ENCODE peak calls at places on chromosomes 12 and 14, in six cellular contexts. One of them, this sample, is unnamed.

GRCh38 chr12:99695050-99695449 is 47.5 kb downstream of the GARIN6 start:
- DNase-seq in tibial artery: no peak
- DNase-seq in CD4-positive, CD25-positive, alpha-beta regulatory T cell: no peak
- DNase-seq in pancreas: no peak
- DNase-seq in AG10803: no peak
- DNase-seq in CD8-positive, alpha-beta memory T cell: no peak
- DNase-seq in this sample: no peak

GRCh38 chr14:53764846-53765245 is 191.8 kb downstream of the BMP4 start:
- DNase-seq in tibial artery: no peak
- DNase-seq in CD4-positive, CD25-positive, alpha-beta regulatory T cell: no peak
- DNase-seq in pancreas: no peak
- DNase-seq in AG10803: no peak
- DNase-seq in CD8-positive, alpha-beta memory T cell: no peak
- DNase-seq in this sample: no peak

GRCh38 chr12:28290262-28290661 is 100.0 kb downstream of the CCDC91 start:
- DNase-seq in tibial artery: no peak
- DNase-seq in CD4-positive, CD25-positive, alpha-beta regulatory T cell: no peak
- DNase-seq in pancreas: no peak
- DNase-seq in AG10803: no peak
- DNase-seq in CD8-positive, alpha-beta memory T cell: no peak
- DNase-seq in this sample: no peak

GRCh38 chr12:79737875-79738718 is 47.3 kb upstream of the PAWR start:
- DNase-seq in tibial artery: no peak
- DNase-seq in CD4-positive, CD25-positive, alpha-beta regulatory T cell: peak
- DNase-seq in pancreas: peak
- DNase-seq in AG10803: peak
- DNase-seq in CD8-positive, alpha-beta memory T cell: no peak
- DNase-seq in this sample: peak

GRCh38 chr14:100148837-100149731 is 10.4 kb downstream of the DEGS2 start:
- DNase-seq in tibial artery: no peak
- DNase-seq in CD4-positive, CD25-positive, alpha-beta regulatory T cell: no peak
- DNase-seq in pancreas: no peak
- DNase-seq in AG10803: no peak
- DNase-seq in CD8-positive, alpha-beta memory T cell: no peak
- DNase-seq in this sample: no peak

GRCh38 chr12:83979785-83980184 is 932.8 kb downstream of the SLC6A15 start:
- DNase-seq in tibial artery: no peak
- DNase-seq in CD4-positive, CD25-positive, alpha-beta regulatory T cell: no peak
- DNase-seq in pancreas: no peak
- DNase-seq in AG10803: no peak
- DNase-seq in CD8-positive, alpha-beta memory T cell: no peak
- DNase-seq in this sample: no peak

GRCh38 chr12:78916845-78917480 is 52.4 kb downstream of the SYT1 start:
- DNase-seq in tibial artery: no peak
- DNase-seq in CD4-positive, CD25-positive, alpha-beta regulatory T cell: no peak
- DNase-seq in pancreas: no peak
- DNase-seq in AG10803: peak
- DNase-seq in CD8-positive, alpha-beta memory T cell: no peak
- DNase-seq in this sample: no peak

GRCh38 chr14:54652188-54652889 is 85.4 kb downstream of the SAMD4A start:
- DNase-seq in tibial artery: peak
- DNase-seq in CD4-positive, CD25-positive, alpha-beta regulatory T cell: no peak
- DNase-seq in pancreas: peak
- DNase-seq in AG10803: peak
- DNase-seq in CD8-positive, alpha-beta memory T cell: no peak
- DNase-seq in this sample: peak

GRCh38 chr12:107225626-107226025 is 132.3 kb upstream of the CRY1 start:
- DNase-seq in tibial artery: no peak
- DNase-seq in CD4-positive, CD25-positive, alpha-beta regulatory T cell: no peak
- DNase-seq in pancreas: no peak
- DNase-seq in AG10803: peak
- DNase-seq in CD8-positive, alpha-beta memory T cell: no peak
- DNase-seq in this sample: no peak

GRCh38 chr12:12405882-12406281 is 49.0 kb downstream of the BORCS5 start:
- DNase-seq in tibial artery: no peak
- DNase-seq in CD4-positive, CD25-positive, alpha-beta regulatory T cell: no peak
- DNase-seq in pancreas: peak
- DNase-seq in AG10803: no peak
- DNase-seq in CD8-positive, alpha-beta memory T cell: no peak
- DNase-seq in this sample: no peak

GRCh38 chr12:98294426-98294825 is 221.0 kb upstream of the TMPO start:
- DNase-seq in tibial artery: no peak
- DNase-seq in CD4-positive, CD25-positive, alpha-beta regulatory T cell: no peak
- DNase-seq in pancreas: no peak
- DNase-seq in AG10803: peak
- DNase-seq in CD8-positive, alpha-beta memory T cell: no peak
- DNase-seq in this sample: no peak

GRCh38 chr12:128318946-128319345 is 52.0 kb downstream of the TMEM132C start:
- DNase-seq in tibial artery: no peak
- DNase-seq in CD4-positive, CD25-positive, alpha-beta regulatory T cell: no peak
- DNase-seq in pancreas: no peak
- DNase-seq in AG10803: no peak
- DNase-seq in CD8-positive, alpha-beta memory T cell: no peak
- DNase-seq in this sample: no peak

GRCh38 chr14:99039316-99040041 is 232.5 kb downstream of the BCL11B start:
- DNase-seq in tibial artery: no peak
- DNase-seq in CD4-positive, CD25-positive, alpha-beta regulatory T cell: no peak
- DNase-seq in pancreas: no peak
- DNase-seq in AG10803: no peak
- DNase-seq in CD8-positive, alpha-beta memory T cell: no peak
- DNase-seq in this sample: no peak

GRCh38 chr14:75654127-75654732 is 6.4 kb downstream of the ERG28 start:
- DNase-seq in tibial artery: peak
- DNase-seq in CD4-positive, CD25-positive, alpha-beta regulatory T cell: peak
- DNase-seq in pancreas: peak
- DNase-seq in AG10803: peak
- DNase-seq in CD8-positive, alpha-beta memory T cell: peak
- DNase-seq in this sample: peak

GRCh38 chr14:57871487-57872080 is 5.7 kb upstream of the SLC35F4 start:
- DNase-seq in tibial artery: no peak
- DNase-seq in CD4-positive, CD25-positive, alpha-beta regulatory T cell: no peak
- DNase-seq in pancreas: no peak
- DNase-seq in AG10803: peak
- DNase-seq in CD8-positive, alpha-beta memory T cell: no peak
- DNase-seq in this sample: no peak

GRCh38 chr14:99674776-99675175 is 9.3 kb upstream of the CYP46A1 start:
- DNase-seq in tibial artery: no peak
- DNase-seq in CD4-positive, CD25-positive, alpha-beta regulatory T cell: no peak
- DNase-seq in pancreas: no peak
- DNase-seq in AG10803: no peak
- DNase-seq in CD8-positive, alpha-beta memory T cell: no peak
- DNase-seq in this sample: no peak

GRCh38 chr14:34081576-34082136 is 130.8 kb upstream of the EGLN3 start:
- DNase-seq in tibial artery: no peak
- DNase-seq in CD4-positive, CD25-positive, alpha-beta regulatory T cell: no peak
- DNase-seq in pancreas: peak
- DNase-seq in AG10803: peak
- DNase-seq in CD8-positive, alpha-beta memory T cell: no peak
- DNase-seq in this sample: no peak

GRCh38 chr12:108768591-108769500 is 37.5 kb upstream of the CORO1C start:
- DNase-seq in tibial artery: no peak
- DNase-seq in CD4-positive, CD25-positive, alpha-beta regulatory T cell: no peak
- DNase-seq in pancreas: peak
- DNase-seq in AG10803: no peak
- DNase-seq in CD8-positive, alpha-beta memory T cell: no peak
- DNase-seq in this sample: no peak

GRCh38 chr12:104280703-104281458 is 22.7 kb upstream of the EID3 start:
- DNase-seq in tibial artery: no peak
- DNase-seq in CD4-positive, CD25-positive, alpha-beta regulatory T cell: no peak
- DNase-seq in pancreas: no peak
- DNase-seq in AG10803: peak
- DNase-seq in CD8-positive, alpha-beta memory T cell: no peak
- DNase-seq in this sample: no peak

GRCh38 chr14:103143535-103143934 is 20.3 kb downstream of the TNFAIP2 start:
- DNase-seq in tibial artery: no peak
- DNase-seq in CD4-positive, CD25-positive, alpha-beta regulatory T cell: no peak
- DNase-seq in pancreas: no peak
- DNase-seq in AG10803: peak
- DNase-seq in CD8-positive, alpha-beta memory T cell: no peak
- DNase-seq in this sample: no peak

DNA sequence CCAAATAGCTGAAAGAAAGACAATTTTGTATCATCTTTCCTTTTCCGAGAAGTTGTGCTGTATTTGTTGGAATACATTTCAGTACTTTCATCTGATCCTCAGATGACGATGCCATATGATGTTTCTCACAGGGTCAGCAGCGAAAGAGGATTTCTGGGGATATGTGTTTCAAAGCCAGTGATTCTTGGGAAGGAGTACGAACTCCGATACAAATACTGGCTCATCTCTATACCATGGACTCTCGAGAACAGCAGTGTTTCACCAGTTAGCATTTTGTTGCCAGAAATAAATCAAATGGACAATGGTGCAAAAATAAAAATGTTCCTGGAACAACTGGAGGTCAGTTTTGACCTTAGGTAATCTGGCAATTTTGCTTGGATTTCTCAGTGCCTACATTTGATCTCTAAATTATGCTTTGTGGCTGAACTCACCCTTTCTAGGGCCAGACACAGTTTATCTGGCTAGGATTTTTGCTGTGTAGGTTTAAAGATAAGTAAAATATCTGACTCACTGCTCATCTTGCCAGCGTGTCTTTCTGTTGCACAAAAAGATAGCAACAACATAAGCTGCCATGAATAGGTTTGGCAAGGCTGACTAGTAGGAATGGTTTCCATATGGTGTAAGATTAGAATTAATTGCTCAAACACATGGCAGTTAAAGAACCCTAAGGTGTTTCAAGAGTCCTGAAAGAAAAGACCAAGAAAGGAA is 11.0 kb upstream of the MGP start:
- DNase-seq in tibial artery: no peak
- DNase-seq in CD4-positive, CD25-positive, alpha-beta regulatory T cell: no peak
- DNase-seq in pancreas: no peak
- DNase-seq in AG10803: peak
- DNase-seq in CD8-positive, alpha-beta memory T cell: no peak
- DNase-seq in this sample: no peak
- H3K4me3 ChIP-seq in tibial artery: no peak
- H3K4me3 ChIP-seq in CD4-positive, CD25-positive, alpha-beta regulatory T cell: no peak
- H3K4me3 ChIP-seq in pancreas: no peak
- H3K4me3 ChIP-seq in AG10803: no peak
- H3K4me3 ChIP-seq in CD8-positive, alpha-beta memory T cell: no peak
- H3K4me3 ChIP-seq in this sample: no peak

GRCh38 chr12:14884458-14884878 is 1.2 kb downstream of the MGP start:
- DNase-seq in tibial artery: peak
- DNase-seq in CD4-positive, CD25-positive, alpha-beta regulatory T cell: peak
- DNase-seq in pancreas: peak
- DNase-seq in AG10803: peak
- DNase-seq in CD8-positive, alpha-beta memory T cell: peak
- DNase-seq in this sample: peak

GRCh38 chr12:14880890-14881453 is 4.7 kb downstream of the MGP start:
- DNase-seq in tibial artery: no peak
- DNase-seq in CD4-positive, CD25-positive, alpha-beta regulatory T cell: no peak
- DNase-seq in pancreas: no peak
- DNase-seq in AG10803: no peak
- DNase-seq in CD8-positive, alpha-beta memory T cell: no peak
- DNase-seq in this sample: no peak

GRCh38 chr12:14886271-14886670 is 617 bp upstream of the MGP start:
- DNase-seq in tibial artery: no peak
- DNase-seq in CD4-positive, CD25-positive, alpha-beta regulatory T cell: no peak
- DNase-seq in pancreas: no peak
- DNase-seq in AG10803: no peak
- DNase-seq in CD8-positive, alpha-beta memory T cell: no peak
- DNase-seq in this sample: no peak

GRCh38 chr12:14883663-14884062 is 2.0 kb downstream of the MGP start:
- DNase-seq in tibial artery: no peak
- DNase-seq in CD4-positive, CD25-positive, alpha-beta regulatory T cell: no peak
- DNase-seq in pancreas: no peak
- DNase-seq in AG10803: no peak
- DNase-seq in CD8-positive, alpha-beta memory T cell: no peak
- DNase-seq in this sample: no peak

DNA sequence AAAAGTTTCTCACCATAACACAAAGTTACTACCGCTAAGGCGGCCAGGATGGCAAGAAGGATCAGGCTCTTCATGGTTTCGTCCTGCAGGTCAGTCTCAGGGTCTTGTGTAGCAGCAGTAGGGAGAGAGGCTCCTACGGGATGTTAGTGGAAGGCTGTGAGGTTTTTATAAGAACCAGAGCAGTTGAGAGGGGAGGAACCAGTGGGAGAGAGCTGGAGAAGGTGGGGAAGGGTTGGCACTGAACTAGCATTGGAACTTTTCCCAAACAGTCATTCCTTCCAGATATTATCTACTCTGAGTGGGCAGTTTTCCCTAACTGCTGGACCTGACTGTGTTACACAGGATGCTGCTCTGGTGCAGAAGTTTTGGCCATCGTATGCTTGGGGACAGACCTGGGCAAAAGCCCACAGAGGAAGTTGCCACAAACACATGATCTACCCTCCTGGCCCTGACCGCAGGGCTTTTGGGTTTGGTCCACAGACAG is at the start of gene MGP:
- DNase-seq in tibial artery: peak
- DNase-seq in CD4-positive, CD25-positive, alpha-beta regulatory T cell: no peak
- DNase-seq in pancreas: no peak
- DNase-seq in AG10803: peak
- DNase-seq in CD8-positive, alpha-beta memory T cell: no peak
- DNase-seq in this sample: peak
- H3K4me3 ChIP-seq in tibial artery: peak
- H3K4me3 ChIP-seq in CD4-positive, CD25-positive, alpha-beta regulatory T cell: peak
- H3K4me3 ChIP-seq in pancreas: no peak
- H3K4me3 ChIP-seq in AG10803: peak
- H3K4me3 ChIP-seq in CD8-positive, alpha-beta memory T cell: no peak
- H3K4me3 ChIP-seq in this sample: peak

DNA sequence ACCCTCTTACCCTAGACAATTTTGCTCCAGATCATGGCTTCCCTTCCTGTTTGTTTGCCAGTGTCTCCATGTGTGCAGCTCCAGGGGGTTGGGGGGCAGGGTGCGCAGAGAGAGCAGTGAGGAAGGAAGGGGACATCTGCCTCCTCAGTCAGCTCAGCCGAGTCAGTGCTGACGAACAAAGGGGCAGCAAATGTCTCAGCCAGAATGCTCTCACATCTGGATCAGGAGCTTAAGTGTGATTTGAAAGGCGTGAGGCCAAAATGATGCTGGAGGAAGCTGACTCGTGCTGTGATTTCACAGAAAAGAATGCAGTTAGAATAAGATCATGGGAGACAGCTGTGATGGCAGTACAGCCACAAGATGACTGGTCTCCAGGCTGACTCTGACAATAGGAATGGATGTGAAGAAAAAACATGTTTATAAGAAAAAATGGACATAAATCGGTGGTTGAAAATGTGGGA is 27.1 kb upstream of the CDK17 start:
- DNase-seq in tibial artery: peak
- DNase-seq in CD4-positive, CD25-positive, alpha-beta regulatory T cell: no peak
- DNase-seq in pancreas: peak
- DNase-seq in AG10803: peak
- DNase-seq in CD8-positive, alpha-beta memory T cell: no peak
- DNase-seq in this sample: peak
- H3K4me3 ChIP-seq in tibial artery: no peak
- H3K4me3 ChIP-seq in CD4-positive, CD25-positive, alpha-beta regulatory T cell: no peak
- H3K4me3 ChIP-seq in pancreas: no peak
- H3K4me3 ChIP-seq in AG10803: peak
- H3K4me3 ChIP-seq in CD8-positive, alpha-beta memory T cell: no peak
- H3K4me3 ChIP-seq in this sample: no peak

DNA sequence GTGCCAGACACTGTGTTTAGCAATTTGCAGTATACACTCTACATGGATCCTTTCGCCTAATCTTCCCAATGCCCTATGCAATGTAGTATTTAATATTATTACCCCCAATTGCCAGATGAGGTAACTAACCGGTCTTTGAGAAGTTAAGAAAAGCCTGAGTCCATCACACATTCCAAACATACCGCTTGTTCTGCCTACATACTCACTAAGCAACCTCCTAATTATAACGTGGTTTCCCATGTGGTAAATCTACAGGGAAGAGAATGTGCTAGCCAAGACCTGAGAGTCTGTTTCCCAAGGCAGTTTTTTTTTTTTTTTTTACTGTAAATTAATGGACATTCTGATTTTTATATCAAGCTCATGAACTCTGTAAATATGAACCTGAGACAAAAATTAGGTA is 37.2 kb downstream of the ATP2B1 start:
- DNase-seq in tibial artery: no peak
- DNase-seq in CD4-positive, CD25-positive, alpha-beta regulatory T cell: no peak
- DNase-seq in pancreas: no peak
- DNase-seq in AG10803: peak
- DNase-seq in CD8-positive, alpha-beta memory T cell: no peak
- DNase-seq in this sample: no peak
- H3K4me3 ChIP-seq in tibial artery: no peak
- H3K4me3 ChIP-seq in CD4-positive, CD25-positive, alpha-beta regulatory T cell: peak
- H3K4me3 ChIP-seq in pancreas: no peak
- H3K4me3 ChIP-seq in AG10803: no peak
- H3K4me3 ChIP-seq in CD8-positive, alpha-beta memory T cell: no peak
- H3K4me3 ChIP-seq in this sample: no peak